ENCODE peak calls at places on chromosome 1, in five cellular contexts. E, R, O, G and Z are unnamed samples.

GRCh38 chr1:32101233-32101681 is 6.6 kb upstream of the KPNA6 start:
- DNase-seq in E (no peak), R (no peak), O (no peak), G (no peak), Z (no peak)

GRCh38 chr1:116474921-116475849 is 95.6 kb downstream of the CD58 start:
- DNase-seq in E (no peak), R (no peak), O (no peak), G (peak; percentile 84), Z (no peak)

GRCh38 chr1:146036241-146036989 is 14.9 kb upstream of the HJV start:
- DNase-seq in E (no peak), R (no peak), O (no peak), G (no peak), Z (no peak)

GRCh38 chr1:83846138-83846537 is 152.8 kb downstream of the TTLL7 start:
- DNase-seq in E (no peak), R (no peak), O (no peak), G (no peak), Z (no peak)

GRCh38 chr1:206855863-206856262 is 9.6 kb upstream of the IL20 start:
- DNase-seq in E (no peak), R (no peak), O (no peak), G (no peak), Z (no peak)

GRCh38 chr1:99650021-99650420 is 4.1 kb downstream of the PALMD start:
- DNase-seq in E (no peak), R (no peak), O (no peak), G (no peak), Z (no peak)

GRCh38 chr1:236522937-236523703 is 662 bp upstream of the LGALS8 start:
- DNase-seq in E (no peak), R (no peak), O (no peak), G (peak; percentile 63), Z (no peak)

GRCh38 chr1:156502749-156503671 is 2.4 kb upstream of the MEF2D start:
- DNase-seq in E (peak; percentile 84), R (no peak), O (no peak), G (peak; percentile 86), Z (peak; percentile 35)

GRCh38 chr1:11929849-11930248 is 3.6 kb upstream of the KIAA2013 start:
- DNase-seq in E (peak; percentile 38), R (no peak), O (no peak), G (peak; percentile 84), Z (peak; percentile 70)

GRCh38 chr1:117372863-117373412 is 5.7 kb downstream of the MAN1A2 start:
- DNase-seq in E (no peak), R (no peak), O (no peak), G (no peak), Z (no peak)